ENCODE peak calls at places on chromosomes 4 and X, in nine cellular contexts. H is DND-41, R is colonic mucosa, X is Panc1, Z is IMR-90, F is psoas muscle, D is heart left ventricle, Y is stomach, S is neural progenitor cell. M is an unnamed sample. For H3K4me1, the result is how much of the 10 kb centered on the place peaks cover.

GRCh38 chr4:77819836-77820679 is 890 bp upstream of the CNOT6L start:
- DNase-seq in H (peak), R (peak), X (peak), Z (peak), F (peak), D (peak), Y (peak), S (peak), M (peak)

GRCh38 chr4:67332627-67333026 is 212.7 kb downstream of the CENPC start:
- DNase-seq in H (peak), R (no peak), X (no peak), Z (no peak), F (no peak), D (no peak), Y (no peak), S (peak), M (no peak)

GRCh38 chrX:28659269-28659668 is 72.0 kb downstream of the IL1RAPL1 start:
- DNase-seq in H (no peak), R (peak), X (no peak), Z (no peak), F (no peak), D (no peak), Y (no peak), S (no peak), M (peak)

GRCh38 chr4:163191999-163192398 is 25.3 kb upstream of the NAF1 start:
- DNase-seq in H (no peak), R (no peak), X (no peak), Z (peak), F (no peak), D (no peak), Y (no peak), S (no peak), M (no peak)

GRCh38 chr4:9979101-9979815 is 42.0 kb downstream of the SLC2A9 start:
- DNase-seq in H (no peak), R (no peak), X (no peak), Z (no peak), F (no peak), D (no peak), Y (no peak), S (no peak), M (peak)

GRCh38 chrX:28498658-28499057 is 88.6 kb upstream of the IL1RAPL1 start:
- DNase-seq in H (no peak), R (no peak), X (no peak), Z (peak), F (no peak), D (no peak), Y (no peak), S (peak), M (no peak)

GRCh38 chr4:20544645-20545044 is 155.6 kb upstream of the PACRGL start:
- DNase-seq in H (no peak), R (no peak), X (no peak), Z (peak), F (no peak), D (no peak), Y (no peak), S (peak), M (no peak)

GRCh38 chr4:15400911-15401671 is 26.7 kb upstream of the C1QTNF7 start:
- DNase-seq in H (peak), R (peak), X (no peak), Z (peak), F (peak), D (peak), Y (no peak), S (no peak), M (no peak)

GRCh38 chr4:55183926-55184599 is 58.7 kb upstream of the KDR start:
- DNase-seq in H (no peak), R (no peak), X (peak), Z (peak), F (no peak), D (no peak), Y (peak), S (no peak), M (no peak)

GRCh38 chr4:74733760-74734159 is 60.6 kb downstream of the BTC start:
- DNase-seq in H (no peak), R (peak), X (no peak), Z (no peak), F (no peak), D (no peak), Y (no peak), S (no peak), M (no peak)

GRCh38 chrX:1520350-1520749 is 16.6 kb downstream of the P2RY8 start:
- DNase-seq in H (no peak), R (no peak), X (no peak), Z (no peak), F (no peak), D (no peak), Y (no peak), S (no peak), M (no peak)

GRCh38 chr4:22483551-22483981 is 32.3 kb downstream of the ADGRA3 start:
- DNase-seq in H (no peak), R (no peak), X (no peak), Z (peak), F (no peak), D (no peak), Y (no peak), S (no peak), M (no peak)

GRCh38 chrX:122512561-122513072 is 671.5 kb upstream of the GRIA3 start:
- DNase-seq in H (no peak), R (no peak), X (no peak), Z (no peak), F (no peak), D (no peak), Y (no peak), S (no peak), M (no peak)

GRCh38 chrX:150525061-150525919 is 43.1 kb upstream of the MTM1 start:
- DNase-seq in H (no peak), R (no peak), X (no peak), Z (no peak), F (no peak), D (peak), Y (peak), S (no peak), M (peak)

GRCh38 chr4:172147702-172148101 is 334.5 kb downstream of the GALNTL6 start:
- DNase-seq in H (no peak), R (no peak), X (no peak), Z (no peak), F (no peak), D (no peak), Y (no peak), S (no peak), M (no peak)

GRCh38 chrX:71017396-71017939 is 50.7 kb downstream of the SNX12 start:
- DNase-seq in H (no peak), R (no peak), X (no peak), Z (peak), F (no peak), D (no peak), Y (no peak), S (no peak), M (no peak)

GRCh38 chr4:5168891-5169290 is 117.6 kb downstream of the STK32B start:
- DNase-seq in H (no peak), R (no peak), X (no peak), Z (no peak), F (no peak), D (no peak), Y (no peak), S (no peak), M (no peak)

GRCh38 chr4:167578906-167579305 is 344.6 kb upstream of the SPOCK3 start:
- DNase-seq in H (no peak), R (no peak), X (no peak), Z (no peak), F (no peak), D (no peak), Y (no peak), S (peak), M (no peak)

GRCh38 chr4:19455196-19455595 is 796.5 kb upstream of the SLIT2 start:
- DNase-seq in H (no peak), R (no peak), X (no peak), Z (no peak), F (no peak), D (no peak), Y (no peak), S (no peak), M (no peak)

GRCh38 chrX:143298663-143299241 is 218.5 kb downstream of the SPANXN3 start:
- DNase-seq in H (no peak), R (no peak), X (no peak), Z (no peak), F (no peak), D (no peak), Y (no peak), S (no peak), M (no peak)

GRCh38 chr4:123976875-123977274 is 580.3 kb downstream of the SPRY1 start:
- DNase-seq in H (no peak), R (no peak), X (no peak), Z (no peak), F (no peak), D (no peak), Y (no peak), S (no peak), M (no peak)

GRCh38 chr4:52664479-52664878 is 5.4 kb upstream of the USP46 start:
- DNase-seq in H (no peak), R (no peak), X (no peak), Z (no peak), F (no peak), D (no peak), Y (no peak), S (no peak), M (no peak)

GRCh38 chrX:132821974-132822633 is 136.3 kb downstream of the HS6ST2 start:
- DNase-seq in H (no peak), R (peak), X (no peak), Z (no peak), F (no peak), D (no peak), Y (no peak), S (no peak), M (no peak)

GRCh38 chrX:51144828-51145442 is 187.7 kb upstream of the NUDT10 start:
- DNase-seq in H (peak), R (peak), X (peak), Z (peak), F (no peak), D (no peak), Y (no peak), S (peak), M (peak)

GRCh38 chr4:174538123-174538875 is 16.0 kb upstream of the HPGD start:
- DNase-seq in H (no peak), R (no peak), X (no peak), Z (no peak), F (no peak), D (no peak), Y (no peak), S (no peak), M (no peak)

GRCh38 chr4:161222889-161223288 is 940.9 kb downstream of the FSTL5 start:
- DNase-seq in H (no peak), R (no peak), X (no peak), Z (no peak), F (no peak), D (no peak), Y (no peak), S (no peak), M (no peak)

GRCh38 chr4:100576570-100576969 is 58.7 kb upstream of the EMCN start:
- DNase-seq in H (no peak), R (no peak), X (no peak), Z (no peak), F (no peak), D (no peak), Y (no peak), S (no peak), M (no peak)

GRCh38 chr4:2913168-2913567 is 50.0 kb downstream of the NOP14 start:
- DNase-seq in H (no peak), R (no peak), X (no peak), Z (no peak), F (no peak), D (no peak), Y (no peak), S (no peak), M (no peak)

GRCh38 chr4:157043131-157043530 is 32.8 kb upstream of the GLRB start:
- DNase-seq in H (no peak), R (no peak), X (no peak), Z (peak), F (no peak), D (no peak), Y (no peak), S (peak), M (no peak)

GRCh38 chr4:72909461-72909860 is 160.1 kb downstream of the COX18 start:
- DNase-seq in H (no peak), R (no peak), X (no peak), Z (no peak), F (no peak), D (no peak), Y (peak), S (peak), M (peak)

GRCh38 chr4:128718793-128719192 is 90.7 kb upstream of the JADE1 start:
- DNase-seq in H (no peak), R (no peak), X (no peak), Z (peak), F (no peak), D (no peak), Y (no peak), S (no peak), M (no peak)

GRCh38 chr4:138910914-138911336 is 104.7 kb upstream of the NOCT start:
- DNase-seq in H (no peak), R (peak), X (peak), Z (peak), F (peak), D (peak), Y (peak), S (peak), M (peak)

GRCh38 chr4:3136454-3136853 is 62.0 kb downstream of the HTT start:
- DNase-seq in H (no peak), R (no peak), X (no peak), Z (peak), F (no peak), D (no peak), Y (no peak), S (no peak), M (no peak)

GRCh38 chr4:144674711-144675110 is 28.8 kb downstream of the HHIP start:
- DNase-seq in H (no peak), R (no peak), X (no peak), Z (no peak), F (no peak), D (no peak), Y (no peak), S (no peak), M (no peak)

GRCh38 chrX:31545726-31546125 is 473.9 kb upstream of the FTHL17 start:
- DNase-seq in H (no peak), R (no peak), X (no peak), Z (no peak), F (no peak), D (no peak), Y (no peak), S (no peak), M (no peak)

GRCh38 chr4:145719752-145720624 is 40.0 kb downstream of the C4orf51 start:
- DNase-seq in H (peak), R (no peak), X (no peak), Z (no peak), F (no peak), D (no peak), Y (no peak), S (no peak), M (no peak)

GRCh38 chr4:40675166-40675565 is 45.5 kb upstream of the RBM47 start:
- DNase-seq in H (no peak), R (no peak), X (no peak), Z (no peak), F (no peak), D (no peak), Y (no peak), S (no peak), M (no peak)

GRCh38 chrX:115639481-115639880 is 78.5 kb downstream of the PLS3 start:
- DNase-seq in H (no peak), R (no peak), X (no peak), Z (no peak), F (no peak), D (no peak), Y (no peak), S (peak), M (no peak)
- H3K27ac ChIP-seq in H (no peak), R (no peak), X (no peak), Z (no peak), F (no peak), D (no peak), Y (no peak), S (no peak), M (no peak)

DNA sequence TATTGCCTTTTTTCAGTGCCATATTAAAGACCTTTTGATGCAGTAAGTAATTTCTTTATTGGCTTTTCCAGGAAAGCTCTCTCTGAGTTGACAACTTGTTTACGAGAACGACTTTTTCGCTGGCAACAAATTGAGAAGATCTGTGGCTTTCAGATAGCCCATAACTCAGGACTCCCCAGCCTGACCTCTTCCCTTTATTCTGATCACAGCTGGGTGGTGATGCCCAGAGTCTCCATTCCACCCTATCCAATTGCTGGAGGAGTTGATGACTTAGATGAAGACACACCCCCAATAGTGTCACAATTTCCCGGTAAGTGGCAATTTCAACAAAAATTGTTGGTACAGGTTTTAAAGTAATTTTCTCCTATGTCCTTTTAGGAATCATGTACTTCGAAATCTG is 148.1 kb downstream of the STIM2 start:
- DNase-seq in H (no peak), R (no peak), X (no peak), Z (no peak), F (no peak), D (no peak), Y (no peak), S (no peak), M (no peak)
- H3K4me1 ChIP-seq in H (under half), R (under half), X (under half), Z (under half), F (under half), D (under half), Y (under half), S (under half), M (under half)

GRCh38 chrX:103687073-103687695 is 685 bp upstream of the MORF4L2 start:
- DNase-seq in H (peak), R (peak), X (no peak), Z (peak), F (peak), D (peak), Y (peak), S (peak), M (peak)
- TF ChIP-seq CTCF in H (peak), R (peak), X (peak), Z (peak), F (peak), D (peak), Y (no peak), S (peak), M (peak)

GRCh38 chrX:9127991-9128390 is 94.1 kb upstream of the FAM9B start:
- DNase-seq in H (no peak), R (no peak), X (no peak), Z (no peak), F (no peak), D (no peak), Y (no peak), S (no peak), M (no peak)
- H3K27ac ChIP-seq in H (no peak), R (no peak), X (no peak), Z (no peak), F (no peak), D (no peak), Y (no peak), S (no peak), M (no peak)

DNA sequence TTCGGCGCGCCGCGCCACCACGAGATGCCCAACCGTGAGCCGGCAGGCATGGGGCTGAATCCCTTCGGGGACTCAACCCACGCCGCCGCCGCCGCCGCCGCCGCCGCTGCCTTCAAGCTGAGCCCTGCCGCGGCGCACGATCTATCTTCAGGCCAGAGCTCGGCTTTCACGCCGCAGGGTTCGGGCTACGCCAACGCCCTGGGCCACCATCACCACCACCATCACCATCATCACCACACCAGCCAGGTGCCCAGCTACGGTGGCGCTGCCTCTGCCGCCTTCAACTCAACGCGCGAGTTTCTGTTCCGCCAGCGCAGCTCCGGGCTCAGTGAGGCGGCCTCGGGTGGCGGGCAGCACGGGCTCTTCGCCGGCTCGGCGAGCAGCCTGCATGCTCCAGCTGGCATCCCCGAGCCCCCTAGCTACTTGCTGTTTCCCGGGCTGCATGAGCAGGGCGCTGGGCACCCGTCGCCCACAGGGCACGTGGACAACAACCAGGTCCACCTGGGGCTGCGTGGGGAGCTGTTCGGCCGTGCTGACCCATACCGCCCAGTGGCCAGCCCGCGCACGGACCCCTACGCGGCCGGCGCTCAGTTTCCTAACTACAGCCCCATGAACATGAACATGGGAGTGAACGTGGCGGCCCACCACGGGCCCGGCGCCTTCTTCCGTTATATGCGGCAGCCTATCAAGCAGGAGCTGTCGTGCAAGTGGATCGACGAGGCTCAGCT is 983 bp downstream of the ZIC3 start:
- DNase-seq in H (no peak), R (no peak), X (no peak), Z (no peak), F (no peak), D (no peak), Y (no peak), S (peak), M (no peak)
- H3K4me1 ChIP-seq in H (under half), R (under half), X (under half), Z (under half), F (under half), D (under half), Y (under half), S (under half), M (under half)

DNA sequence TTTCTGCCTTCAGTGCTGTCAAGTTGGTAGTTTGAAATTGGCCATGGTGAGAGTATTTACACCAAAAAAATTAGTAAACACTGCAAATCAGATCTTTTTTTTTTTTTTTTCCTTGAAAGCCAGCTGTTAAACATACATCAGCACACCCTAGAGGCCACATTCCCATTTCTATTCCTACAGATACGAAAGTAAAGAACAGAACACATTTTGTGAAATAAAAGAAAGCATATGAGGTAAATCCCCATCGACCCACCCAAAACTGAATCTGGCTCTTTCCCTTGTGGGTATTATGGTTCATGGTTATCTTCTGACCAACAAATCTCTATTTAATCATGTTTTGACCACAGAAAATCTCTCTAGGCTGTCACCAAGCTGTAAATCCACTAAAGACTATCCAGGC is 41.8 kb upstream of the AP1AR start:
- DNase-seq in H (no peak), R (no peak), X (no peak), Z (peak), F (no peak), D (no peak), Y (no peak), S (no peak), M (no peak)
- TF ChIP-seq CTCF in H (no peak), R (no peak), X (peak), Z (peak), F (no peak), D (no peak), Y (no peak), S (peak), M (no peak)

DNA sequence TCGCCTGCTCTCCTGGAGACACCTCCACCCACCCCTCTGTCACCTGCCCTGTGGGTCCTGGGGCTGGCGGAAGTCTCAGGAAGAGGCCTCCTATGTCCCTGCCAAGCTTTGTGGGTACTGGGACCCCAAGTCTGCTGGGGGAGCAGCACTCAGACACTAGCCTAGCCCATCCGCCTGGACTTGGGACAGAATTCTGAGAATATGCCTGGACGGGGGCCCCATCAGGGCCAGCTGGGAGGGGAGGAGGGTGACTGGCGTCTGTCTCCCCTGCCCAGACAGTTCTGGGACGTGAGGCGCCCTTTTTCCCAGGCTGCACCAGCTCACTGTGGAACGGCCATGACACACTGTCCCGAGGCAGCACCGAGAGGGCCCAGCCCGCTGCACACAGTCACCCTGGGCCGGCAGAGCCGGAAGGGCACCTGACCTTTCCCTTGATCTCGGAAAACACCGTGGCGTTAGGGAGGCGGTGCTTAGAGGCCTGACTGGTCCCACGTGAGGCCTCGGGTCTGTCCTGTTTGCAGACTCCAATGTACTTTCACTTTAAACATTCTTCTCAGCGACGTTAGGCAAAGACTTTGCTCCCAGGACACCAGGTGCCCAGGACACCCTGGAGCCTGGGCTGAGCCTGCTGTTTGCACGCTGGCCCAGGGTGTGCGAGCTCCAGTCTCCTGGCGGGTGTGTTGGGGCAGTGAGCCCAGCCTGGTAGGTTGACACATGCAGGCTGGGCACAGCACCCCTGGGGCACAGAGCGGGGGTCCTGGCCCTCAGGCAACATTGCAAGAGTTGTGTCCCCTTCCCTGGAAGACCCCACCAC is 700 bp downstream of the SLC26A1 start:
- DNase-seq in H (no peak), R (peak), X (peak), Z (peak), F (no peak), D (no peak), Y (peak), S (no peak), M (peak)
- H3K27ac ChIP-seq in H (no peak), R (peak), X (peak), Z (no peak), F (no peak), D (no peak), Y (peak), S (no peak), M (peak)